ENCODE peak calls at places on chromosomes 1 and 21, in five cellular contexts. One of them, this sample, is unnamed.

GRCh38 chr1:20546637-20547036 is 5.7 kb upstream of the FAM43B start:
- DNase-seq in left ventricle myocardium inferior: no peak
- DNase-seq in progenitor cell of endocrine pancreas: no peak
- DNase-seq in mesothelial cell of epicardium: no peak
- DNase-seq in AG09319: no peak
- DNase-seq in this sample: no peak

GRCh38 chr1:36481091-36481490 is 1.6 kb downstream of the CSF3R start:
- DNase-seq in left ventricle myocardium inferior: no peak
- DNase-seq in mesothelial cell of epicardium: no peak
- DNase-seq in AG09319: no peak
- DNase-seq in progenitor cell of endocrine pancreas: no peak
- DNase-seq in this sample: no peak

GRCh38 chr1:192979542-192979941 is 79.6 kb downstream of the UCHL5 start:
- DNase-seq in mesothelial cell of epicardium: no peak
- DNase-seq in progenitor cell of endocrine pancreas: no peak
- DNase-seq in left ventricle myocardium inferior: no peak
- DNase-seq in AG09319: no peak
- DNase-seq in this sample: no peak

GRCh38 chr1:97379387-97380075 is 541.3 kb downstream of the DPYD start:
- DNase-seq in progenitor cell of endocrine pancreas: no peak
- DNase-seq in AG09319: no peak
- DNase-seq in mesothelial cell of epicardium: no peak
- DNase-seq in left ventricle myocardium inferior: no peak
- DNase-seq in this sample: no peak

GRCh38 chr1:88175120-88175630 is 508.9 kb upstream of the PKN2 start:
- DNase-seq in mesothelial cell of epicardium: no peak
- DNase-seq in left ventricle myocardium inferior: no peak
- DNase-seq in AG09319: no peak
- DNase-seq in progenitor cell of endocrine pancreas: no peak
- DNase-seq in this sample: no peak

GRCh38 chr1:29854700-29855276 is 618.5 kb downstream of the PTPRU start:
- DNase-seq in progenitor cell of endocrine pancreas: no peak
- DNase-seq in mesothelial cell of epicardium: no peak
- DNase-seq in AG09319: no peak
- DNase-seq in left ventricle myocardium inferior: no peak
- DNase-seq in this sample: no peak

GRCh38 chr1:87449348-87449963 is 120.8 kb downstream of the LMO4 start:
- DNase-seq in left ventricle myocardium inferior: peak
- DNase-seq in progenitor cell of endocrine pancreas: no peak
- DNase-seq in mesothelial cell of epicardium: no peak
- DNase-seq in AG09319: no peak
- DNase-seq in this sample: no peak

GRCh38 chr1:147417024-147417423 is 124.3 kb upstream of the BCL9 start:
- DNase-seq in progenitor cell of endocrine pancreas: no peak
- DNase-seq in left ventricle myocardium inferior: no peak
- DNase-seq in AG09319: no peak
- DNase-seq in mesothelial cell of epicardium: no peak
- DNase-seq in this sample: no peak

GRCh38 chr1:237287876-237288517 is 246.0 kb downstream of the RYR2 start:
- DNase-seq in mesothelial cell of epicardium: no peak
- DNase-seq in progenitor cell of endocrine pancreas: no peak
- DNase-seq in left ventricle myocardium inferior: no peak
- DNase-seq in AG09319: no peak
- DNase-seq in this sample: no peak

GRCh38 chr21:45178072-45178608 is 103.8 kb downstream of the ADARB1 start:
- DNase-seq in mesothelial cell of epicardium: no peak
- DNase-seq in AG09319: no peak
- DNase-seq in progenitor cell of endocrine pancreas: no peak
- DNase-seq in left ventricle myocardium inferior: no peak
- DNase-seq in this sample: no peak

GRCh38 chr21:46161180-46161799 is 5.9 kb upstream of the FTCD start:
- DNase-seq in left ventricle myocardium inferior: no peak
- DNase-seq in mesothelial cell of epicardium: no peak
- DNase-seq in progenitor cell of endocrine pancreas: no peak
- DNase-seq in AG09319: no peak
- DNase-seq in this sample: no peak

GRCh38 chr1:208631057-208631456 is 386.9 kb upstream of the PLXNA2 start:
- DNase-seq in mesothelial cell of epicardium: no peak
- DNase-seq in progenitor cell of endocrine pancreas: no peak
- DNase-seq in left ventricle myocardium inferior: no peak
- DNase-seq in AG09319: no peak
- DNase-seq in this sample: no peak

GRCh38 chr1:154669464-154670282 is 61.7 kb upstream of the ADAR start:
- DNase-seq in AG09319: peak
- DNase-seq in left ventricle myocardium inferior: peak
- DNase-seq in mesothelial cell of epicardium: peak
- DNase-seq in progenitor cell of endocrine pancreas: peak
- DNase-seq in this sample: peak

GRCh38 chr1:10444795-10445397 is 4.9 kb upstream of the CORT start:
- DNase-seq in progenitor cell of endocrine pancreas: no peak
- DNase-seq in AG09319: no peak
- DNase-seq in mesothelial cell of epicardium: no peak
- DNase-seq in left ventricle myocardium inferior: no peak
- DNase-seq in this sample: no peak

GRCh38 chr1:58986996-58987767 is 203.3 kb upstream of the JUN start:
- DNase-seq in AG09319: no peak
- DNase-seq in progenitor cell of endocrine pancreas: no peak
- DNase-seq in mesothelial cell of epicardium: no peak
- DNase-seq in left ventricle myocardium inferior: no peak
- DNase-seq in this sample: no peak

GRCh38 chr1:159076753-159077656 is at the start of gene AIM2:
- DNase-seq in left ventricle myocardium inferior: no peak
- DNase-seq in AG09319: no peak
- DNase-seq in progenitor cell of endocrine pancreas: no peak
- DNase-seq in mesothelial cell of epicardium: no peak
- DNase-seq in this sample: no peak

GRCh38 chr1:188022661-188023060 is 1193.9 kb downstream of the PLA2G4A start:
- DNase-seq in progenitor cell of endocrine pancreas: no peak
- DNase-seq in left ventricle myocardium inferior: no peak
- DNase-seq in mesothelial cell of epicardium: no peak
- DNase-seq in AG09319: no peak
- DNase-seq in this sample: no peak

GRCh38 chr1:245087723-245088122 is 67.1 kb upstream of the KIF26B start:
- DNase-seq in mesothelial cell of epicardium: no peak
- DNase-seq in progenitor cell of endocrine pancreas: no peak
- DNase-seq in left ventricle myocardium inferior: no peak
- DNase-seq in AG09319: no peak
- DNase-seq in this sample: no peak
- TF ChIP-seq CTCF in mesothelial cell of epicardium: no peak
- TF ChIP-seq CTCF in progenitor cell of endocrine pancreas: no peak
- TF ChIP-seq CTCF in left ventricle myocardium inferior: no peak
- TF ChIP-seq CTCF in AG09319: no peak
- TF ChIP-seq CTCF in this sample: no peak

DNA sequence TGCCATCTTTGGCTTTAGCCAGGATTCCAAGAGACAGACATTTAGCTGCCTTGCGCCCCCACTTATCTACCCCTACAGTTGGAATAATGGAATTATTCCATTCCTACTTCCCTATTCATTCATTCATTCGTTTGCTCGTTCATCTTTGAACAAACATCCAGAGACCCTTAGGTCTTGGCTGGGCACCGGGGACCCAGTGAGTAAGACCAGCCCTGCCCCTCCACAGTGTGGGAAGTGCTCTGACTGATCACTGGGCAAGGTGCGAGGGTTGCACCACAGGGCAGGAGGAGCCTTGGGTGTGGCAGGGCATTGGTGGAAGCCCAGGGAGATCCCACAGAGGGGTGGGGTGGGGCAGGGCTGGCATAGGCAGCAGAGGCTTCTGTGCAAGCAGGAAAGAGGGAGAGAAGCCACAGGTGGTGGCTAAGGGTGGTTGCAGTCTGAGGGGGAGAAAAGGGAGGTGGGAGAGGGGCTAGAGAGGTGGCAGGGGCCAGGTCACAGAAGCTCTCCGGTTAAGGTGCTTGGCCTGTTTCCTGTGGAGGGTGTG is 35.0 kb upstream of the TMEM61 start:
- DNase-seq in left ventricle myocardium inferior: no peak
- DNase-seq in progenitor cell of endocrine pancreas: no peak
- DNase-seq in mesothelial cell of epicardium: no peak
- DNase-seq in AG09319: no peak
- DNase-seq in this sample: no peak
- TF ChIP-seq CTCF in left ventricle myocardium inferior: peak
- TF ChIP-seq CTCF in progenitor cell of endocrine pancreas: no peak
- TF ChIP-seq CTCF in mesothelial cell of epicardium: no peak
- TF ChIP-seq CTCF in AG09319: no peak
- TF ChIP-seq CTCF in this sample: no peak

DNA sequence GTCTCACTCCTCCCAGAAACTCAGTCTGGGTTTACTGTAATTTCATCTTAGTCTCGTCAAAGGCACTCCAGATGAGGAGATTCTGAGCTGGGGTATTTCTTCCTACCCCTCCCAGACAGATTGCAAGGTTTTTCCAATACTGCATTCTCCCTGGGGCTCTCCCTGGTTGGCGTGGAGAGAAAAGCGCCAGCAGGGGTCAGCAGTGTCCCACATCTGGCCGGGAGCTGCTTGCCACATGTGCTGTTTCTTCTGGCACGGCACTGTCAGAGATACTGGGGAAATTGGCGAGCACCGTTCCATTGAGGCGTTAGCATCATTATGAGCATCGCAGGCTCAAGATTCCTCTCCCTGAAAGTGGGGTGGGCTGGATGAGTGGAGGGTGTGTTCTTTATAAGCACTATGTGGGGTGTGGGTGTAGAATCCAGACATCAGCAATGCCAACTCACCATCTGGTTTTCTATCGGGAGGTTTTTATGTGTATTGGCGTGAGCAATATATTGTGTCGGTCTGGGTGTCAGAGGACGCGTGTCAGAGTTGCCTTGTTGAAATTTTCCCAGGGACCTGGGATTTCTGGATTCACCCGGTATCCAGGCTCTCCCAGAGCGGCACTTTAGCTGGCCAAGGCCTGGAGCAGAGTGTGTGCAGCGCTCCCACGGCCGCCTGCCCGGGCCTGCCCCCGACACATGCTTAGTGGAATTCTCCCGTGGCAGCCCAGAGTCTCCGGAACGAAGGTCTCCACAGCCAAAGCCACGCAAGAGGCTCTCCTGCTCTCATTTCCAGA is 8.0 kb upstream of the NAV1 start:
- DNase-seq in mesothelial cell of epicardium: peak
- DNase-seq in left ventricle myocardium inferior: peak
- DNase-seq in AG09319: peak
- DNase-seq in progenitor cell of endocrine pancreas: peak
- DNase-seq in this sample: peak
- TF ChIP-seq CTCF in mesothelial cell of epicardium: peak
- TF ChIP-seq CTCF in left ventricle myocardium inferior: peak
- TF ChIP-seq CTCF in AG09319: peak
- TF ChIP-seq CTCF in progenitor cell of endocrine pancreas: peak
- TF ChIP-seq CTCF in this sample: peak

GRCh38 chr1:174723815-174724214 is 275.9 kb upstream of the CACYBP start:
- DNase-seq in left ventricle myocardium inferior: no peak
- DNase-seq in mesothelial cell of epicardium: no peak
- DNase-seq in AG09319: no peak
- DNase-seq in progenitor cell of endocrine pancreas: no peak
- DNase-seq in this sample: no peak

GRCh38 chr1:174721246-174721645 is 273.5 kb downstream of the GPR52 start:
- DNase-seq in progenitor cell of endocrine pancreas: no peak
- DNase-seq in left ventricle myocardium inferior: no peak
- DNase-seq in AG09319: no peak
- DNase-seq in mesothelial cell of epicardium: no peak
- DNase-seq in this sample: no peak

GRCh38 chr1:174726167-174726879 is 273.4 kb upstream of the CACYBP start:
- DNase-seq in mesothelial cell of epicardium: no peak
- DNase-seq in left ventricle myocardium inferior: no peak
- DNase-seq in progenitor cell of endocrine pancreas: no peak
- DNase-seq in AG09319: no peak
- DNase-seq in this sample: no peak

DNA sequence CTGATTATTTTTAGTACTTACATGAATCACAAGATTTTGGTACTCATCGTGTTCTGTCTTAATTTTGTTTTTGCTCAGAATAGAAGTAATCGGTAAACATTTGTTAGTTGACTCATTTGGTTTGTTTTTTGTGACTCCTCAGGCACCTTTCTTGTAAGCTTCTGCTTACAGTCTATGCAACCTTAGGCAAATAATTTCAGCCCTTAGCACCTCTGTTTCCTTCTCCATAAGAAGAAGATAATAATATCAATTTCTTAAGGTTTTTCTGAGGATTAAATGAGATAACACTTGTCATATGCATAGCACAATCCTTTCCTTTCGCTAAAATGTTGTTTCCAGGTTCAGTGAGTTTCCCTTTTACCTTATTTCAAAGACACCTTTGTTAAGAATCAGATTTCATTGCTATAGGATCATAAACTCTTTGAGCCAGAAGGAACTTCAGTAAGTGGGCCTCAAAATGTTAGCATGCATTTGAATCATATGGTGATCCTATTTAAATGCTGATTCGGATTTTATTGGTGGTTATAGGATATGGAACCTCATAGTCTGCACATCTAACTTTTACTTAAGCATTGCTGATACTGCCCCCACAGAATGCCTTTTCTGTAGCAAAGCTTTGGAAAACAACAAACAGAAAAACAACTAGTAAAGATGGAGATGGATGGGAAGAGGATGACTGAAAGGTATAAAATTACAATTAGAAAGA is 272.7 kb upstream of the CACYBP start:
- DNase-seq in progenitor cell of endocrine pancreas: no peak
- DNase-seq in left ventricle myocardium inferior: no peak
- DNase-seq in AG09319: no peak
- DNase-seq in mesothelial cell of epicardium: no peak
- DNase-seq in this sample: no peak
- TF ChIP-seq CTCF in progenitor cell of endocrine pancreas: no peak
- TF ChIP-seq CTCF in left ventricle myocardium inferior: no peak
- TF ChIP-seq CTCF in AG09319: no peak
- TF ChIP-seq CTCF in mesothelial cell of epicardium: no peak
- TF ChIP-seq CTCF in this sample: no peak

DNA sequence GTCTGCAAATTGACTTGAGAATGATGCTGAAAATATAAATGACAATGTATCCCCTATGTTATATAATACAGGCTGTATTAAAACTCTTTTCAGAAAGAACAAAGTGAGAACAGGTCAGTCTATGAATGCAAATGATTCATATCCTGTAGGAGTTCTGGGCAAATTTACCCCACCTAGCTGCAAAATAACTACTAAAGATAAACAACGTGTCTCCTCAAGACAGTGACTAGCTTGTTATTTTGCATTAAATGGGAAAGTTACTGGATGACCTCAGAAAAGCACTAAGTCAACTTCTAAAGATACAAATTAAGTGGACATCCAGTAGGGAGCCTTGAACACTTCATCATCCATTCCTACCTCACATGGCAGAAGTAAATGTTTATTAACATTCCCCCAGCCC is 11.1 kb downstream of the RNF19B start:
- DNase-seq in left ventricle myocardium inferior: no peak
- DNase-seq in mesothelial cell of epicardium: no peak
- DNase-seq in progenitor cell of endocrine pancreas: no peak
- DNase-seq in AG09319: no peak
- DNase-seq in this sample: no peak
- TF ChIP-seq CTCF in left ventricle myocardium inferior: no peak
- TF ChIP-seq CTCF in mesothelial cell of epicardium: no peak
- TF ChIP-seq CTCF in progenitor cell of endocrine pancreas: no peak
- TF ChIP-seq CTCF in AG09319: no peak
- TF ChIP-seq CTCF in this sample: no peak